ENCODE peak calls at places on chromosomes 11 and 22, in four cellular contexts. J is testis, F is gastrocnemius medialis, G is upper lobe of left lung. O is an unnamed sample.
A peak's percentile ranks its signal among the peaks of the same experiment; 100 is the strongest.

GRCh38 chr11:7500251-7500650 is 13.5 kb upstream of the PPFIBP2 start:
- DNase-seq in J (no peak), F (no peak), G (no peak), O (no peak)

GRCh38 chr22:50576070-50576469 is 2.2 kb downstream of the CPT1B start:
- DNase-seq in J (no peak), F (no peak), G (no peak), O (peak; percentile 39)

GRCh38 chr22:30267382-30268302 is 991 bp upstream of the OSM start:
- DNase-seq in J (no peak), F (no peak), G (peak; percentile 61), O (no peak)

GRCh38 chr11:7604331-7604973 is 68.8 kb downstream of the CYB5R2 start:
- DNase-seq in G (no peak), F (no peak), J (no peak), O (peak; percentile 39)

GRCh38 chr11:86314636-86315035 is 12.6 kb downstream of the HIKESHI start:
- DNase-seq in F (no peak), G (no peak), J (no peak), O (no peak)

GRCh38 chr22:19800761-19801244 is 40.2 kb downstream of the TBX1 start:
- DNase-seq in F (no peak), J (peak; percentile 27), G (no peak), O (no peak)

GRCh38 chr11:73271936-73272679 is at the start of gene P2RY6:
- DNase-seq in J (no peak), F (no peak), G (peak; percentile 74), O (no peak)

GRCh38 chr11:67632982-67633755 is 3.4 kb upstream of the NUDT8 start:
- DNase-seq in J (no peak), F (no peak), G (no peak), O (no peak)

GRCh38 chr11:66068923-66069714 is 953 bp upstream of the PACS1 start:
- DNase-seq in F (peak; percentile 50), G (peak; percentile 66), J (peak; percentile 76), O (no peak)

GRCh38 chr11:125061237-125061636 is 1.9 kb upstream of the SLC37A2 start:
- DNase-seq in J (no peak), G (no peak), F (no peak), O (no peak)

GRCh38 chr11:126338346-126339055 is 17.0 kb upstream of the ST3GAL4 start:
- DNase-seq in G (no peak), J (no peak), F (no peak), O (no peak)

DNA sequence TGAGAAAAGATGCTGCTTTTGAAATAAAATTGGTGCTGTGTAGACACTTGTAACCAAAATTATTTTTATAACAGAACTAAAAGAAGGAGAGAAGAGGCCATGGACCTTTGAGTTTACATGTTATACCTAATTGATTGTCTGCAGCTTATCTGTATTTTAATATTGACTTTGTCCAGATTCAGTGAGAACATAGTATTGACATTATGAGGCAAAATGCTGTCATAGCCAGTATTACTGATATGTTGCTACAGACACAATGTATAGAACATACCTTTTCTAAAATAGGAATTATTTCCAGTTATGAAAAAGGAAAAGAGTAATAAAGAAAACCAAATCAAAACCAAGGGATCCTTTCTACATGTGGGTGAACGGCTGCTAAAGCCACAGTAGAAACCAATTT is 11.5 kb upstream of the TECTA start:
- DNase-seq in F (no peak), G (no peak), J (no peak), O (no peak)
- H3K9me3 ChIP-seq in F (no peaks in the 10 kb centered on the region), G (no peaks in the 10 kb centered on the region), J (no peaks in the 10 kb centered on the region), O (no peaks in the 10 kb centered on the region)

DNA sequence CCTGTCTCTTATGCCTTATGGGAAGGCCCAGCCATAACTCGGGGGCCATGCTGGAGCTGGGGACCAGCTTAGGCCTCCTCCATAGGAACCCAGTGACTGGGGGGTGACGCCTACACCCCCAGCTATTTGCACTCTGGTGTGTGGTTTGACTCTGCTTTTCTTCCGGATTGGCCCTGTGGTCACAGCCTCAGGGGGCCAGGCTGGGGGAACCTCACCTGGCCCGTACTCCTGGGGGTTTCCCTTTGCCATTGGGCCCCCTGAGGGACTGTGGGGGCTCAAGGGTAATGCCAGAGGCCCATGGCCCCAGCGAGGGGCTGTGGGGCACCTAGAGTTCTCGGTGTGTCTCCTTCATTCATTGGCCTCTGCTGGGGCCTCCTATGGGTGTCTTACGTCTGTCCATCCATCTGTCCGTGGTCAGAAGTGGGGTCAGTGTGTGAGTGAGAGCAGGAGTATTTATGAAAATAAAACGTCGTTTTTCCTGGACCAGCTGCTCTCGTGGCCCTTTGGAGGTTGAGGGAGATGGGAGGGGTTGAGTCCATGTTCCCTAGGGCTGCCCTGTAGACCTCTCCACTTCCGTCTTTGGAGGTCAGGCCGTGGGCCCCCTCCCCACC is 6.3 kb upstream of the SH3BP1 start:
- DNase-seq in F (no peak), G (no peak), J (no peak), O (no peak)
- H3K4me1 ChIP-seq in F (peaks cover 26% of the 10 kb centered on the region), G (peaks cover 51% of the 10 kb centered on the region), J (peaks cover 31% of the 10 kb centered on the region), O (peaks cover 34% of the 10 kb centered on the region)

GRCh38 chr22:31647921-31648320 is 14.1 kb downstream of the PISD start:
- DNase-seq in F (no peak), J (no peak), G (no peak), O (no peak)

GRCh38 chr22:31652911-31653684 is 8.9 kb downstream of the PISD start:
- DNase-seq in G (no peak), F (no peak), J (no peak), O (no peak)

GRCh38 chr22:31652129-31652528 is 9.9 kb downstream of the PISD start:
- DNase-seq in F (no peak), J (no peak), G (no peak), O (no peak)

GRCh38 chr22:31651667-31652066 is 10.3 kb downstream of the PISD start:
- DNase-seq in F (no peak), J (no peak), G (no peak), O (no peak)

DNA sequence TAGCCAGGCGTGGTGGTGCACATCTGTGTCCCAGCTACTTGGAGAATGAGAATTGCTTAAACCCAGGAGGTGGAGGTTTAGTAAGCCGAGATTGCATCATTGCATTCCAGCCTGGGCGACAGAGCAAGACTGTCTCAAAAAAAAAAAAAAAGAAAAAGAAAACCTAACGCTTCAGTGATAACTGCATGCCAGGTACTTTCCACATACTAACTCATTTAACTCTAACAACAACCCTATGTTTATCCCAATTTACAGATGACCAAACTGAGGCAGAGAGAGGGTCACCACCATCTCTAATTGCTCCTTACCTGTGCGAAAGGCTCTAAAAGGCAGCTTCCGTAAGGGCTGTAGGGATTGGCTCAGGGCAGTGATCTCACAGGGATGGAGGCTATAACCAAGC is 11.6 kb downstream of the PISD start:
- DNase-seq in J (no peak), F (no peak), G (peak; percentile 63), O (no peak)
- H3K27ac ChIP-seq in J (no peak overlapping the region), F (peak overlapping the region; percentile 49), G (no peak overlapping the region), O (no peak overlapping the region)

GRCh38 chr11:130601764-130602163 is 153.3 kb downstream of the ADAMTS15 start:
- DNase-seq in G (no peak), F (no peak), J (no peak), O (no peak)

GRCh38 chr11:130601141-130601540 is 152.7 kb downstream of the ADAMTS15 start:
- DNase-seq in G (peak; percentile 35), J (peak; percentile 70), F (peak; percentile 60), O (peak; percentile 2)

GRCh38 chr11:130600139-130600538 is 151.7 kb downstream of the ADAMTS15 start:
- DNase-seq in F (no peak), G (no peak), J (no peak), O (no peak)

GRCh38 chr11:130599073-130599654 is 150.7 kb downstream of the ADAMTS15 start:
- DNase-seq in J (peak; percentile 43), F (no peak), G (peak; percentile 85), O (no peak)

GRCh38 chr11:130600616-130601015 is 152.2 kb downstream of the ADAMTS15 start:
- DNase-seq in G (no peak), J (no peak), F (no peak), O (no peak)
- H3K9me3 ChIP-seq in G (no peaks in the 10 kb centered on the region), J (no peaks in the 10 kb centered on the region), F (no peaks in the 10 kb centered on the region), O (no peaks in the 10 kb centered on the region)

GRCh38 chr11:36469881-36470802 is 39.9 kb downstream of the TRAF6 start:
- DNase-seq in J (no peak), F (no peak), G (no peak), O (no peak)

GRCh38 chr11:36464720-36465119 is 45.4 kb downstream of the TRAF6 start:
- DNase-seq in J (no peak), G (no peak), F (no peak), O (no peak)

GRCh38 chr11:36465449-36466163 is 44.5 kb downstream of the TRAF6 start:
- DNase-seq in J (no peak), F (no peak), G (no peak), O (no peak)

GRCh38 chr11:36469063-36469462 is 41.0 kb downstream of the TRAF6 start:
- DNase-seq in G (no peak), F (no peak), J (no peak), O (no peak)

GRCh38 chr11:36467913-36468312 is 42.2 kb downstream of the TRAF6 start:
- DNase-seq in F (peak; percentile 20), J (no peak), G (no peak), O (no peak)
- H3K4me1 ChIP-seq in F (peaks cover 17% of the 10 kb centered on the region), J (no peaks in the 10 kb centered on the region), G (peaks cover 15% of the 10 kb centered on the region), O (no peaks in the 10 kb centered on the region)

GRCh38 chr22:24027991-24028390 is 16.9 kb downstream of the CABIN1 start:
- DNase-seq in G (no peak), F (no peak), J (no peak), O (no peak)

GRCh38 chr22:24029304-24029703 is 18.2 kb downstream of the CABIN1 start:
- DNase-seq in G (no peak), F (no peak), J (no peak), O (no peak)

GRCh38 chr22:24028533-24028932 is 17.4 kb downstream of the CABIN1 start:
- DNase-seq in F (no peak), G (no peak), J (no peak), O (no peak)

GRCh38 chr22:24027389-24027980 is 16.4 kb downstream of the CABIN1 start:
- DNase-seq in J (no peak), G (no peak), F (no peak), O (no peak)

GRCh38 chr22:24030186-24030702 is 19.1 kb downstream of the CABIN1 start:
- DNase-seq in F (no peak), G (no peak), J (no peak), O (no peak)
- H3K27ac ChIP-seq in F (no peak overlapping the region), G (no peak overlapping the region), J (no peak overlapping the region), O (no peak overlapping the region)

DNA sequence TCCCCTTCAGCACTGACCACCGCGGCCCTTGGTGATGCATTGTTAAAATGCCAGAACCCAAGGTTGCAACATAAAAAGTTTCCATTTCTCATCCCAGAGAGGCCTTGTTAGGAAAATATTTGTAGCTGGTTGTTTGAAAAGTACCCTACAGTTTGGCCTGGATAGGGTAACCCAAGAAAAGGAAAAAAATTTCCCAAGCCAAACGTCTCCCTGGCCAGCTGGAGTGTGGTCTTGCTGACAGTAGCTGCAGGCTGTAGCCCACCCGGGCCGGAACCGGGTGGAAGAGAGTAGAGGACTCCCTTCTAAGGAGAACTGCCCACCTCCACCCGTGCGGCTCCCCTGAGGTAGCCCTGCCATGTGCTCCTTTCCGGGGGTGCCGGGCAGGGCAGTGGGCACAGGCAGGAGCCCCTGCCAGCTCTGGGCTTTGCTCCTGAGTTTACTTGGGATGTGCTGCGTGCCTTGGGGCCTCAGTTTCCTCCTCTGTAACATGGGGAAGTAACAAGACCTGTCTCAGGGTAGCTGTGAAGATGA is 38.5 kb downstream of the IGHMBP2 start:
- DNase-seq in J (no peak), F (no peak), G (no peak), O (no peak)
- H3K9me3 ChIP-seq in J (no peaks in the 10 kb centered on the region), F (no peaks in the 10 kb centered on the region), G (no peaks in the 10 kb centered on the region), O (no peaks in the 10 kb centered on the region)

O was measured in small intestine.